ENCODE peak calls at places on chromosomes 1 and 21, in six cellular contexts. One of them, this sample, is unnamed.

GRCh38 chr1:167490765-167491164 is 27.6 kb downstream of the CD247 start:
- DNase-seq in NCI-H1105 treated with DMSO at 0.1 percent for 48 hours: no peak
- DNase-seq in CD8-positive, alpha-beta T cell: no peak
- DNase-seq in frontal cortex: no peak
- DNase-seq in uterus: no peak
- DNase-seq in T-helper 2 cell treated with Interferon-gamma antibody and Interleukin-4, amounts not matched to agents 5 μg/mL and 100 μg/mL, for 36 hours: no peak
- DNase-seq in this sample: no peak

GRCh38 chr1:5342172-5342571 is 650.1 kb downstream of the NPHP4 start:
- DNase-seq in CD8-positive, alpha-beta T cell: no peak
- DNase-seq in uterus: no peak
- DNase-seq in NCI-H1105 treated with DMSO at 0.1 percent for 48 hours: no peak
- DNase-seq in T-helper 2 cell treated with Interferon-gamma antibody and Interleukin-4, amounts not matched to agents 5 μg/mL and 100 μg/mL, for 36 hours: no peak
- DNase-seq in frontal cortex: no peak
- DNase-seq in this sample: no peak

GRCh38 chr1:66764994-66765578 is 12.8 kb downstream of the DYNLT5 start:
- DNase-seq in frontal cortex: peak
- DNase-seq in NCI-H1105 treated with DMSO at 0.1 percent for 48 hours: peak
- DNase-seq in CD8-positive, alpha-beta T cell: peak
- DNase-seq in uterus: peak
- DNase-seq in T-helper 2 cell treated with Interferon-gamma antibody and Interleukin-4, amounts not matched to agents 5 μg/mL and 100 μg/mL, for 36 hours: no peak
- DNase-seq in this sample: peak

GRCh38 chr1:52142220-52143153 is 598 bp downstream of the ZFYVE9 start:
- DNase-seq in CD8-positive, alpha-beta T cell: peak
- DNase-seq in uterus: peak
- DNase-seq in frontal cortex: peak
- DNase-seq in NCI-H1105 treated with DMSO at 0.1 percent for 48 hours: peak
- DNase-seq in T-helper 2 cell treated with Interferon-gamma antibody and Interleukin-4, amounts not matched to agents 5 μg/mL and 100 μg/mL, for 36 hours: no peak
- DNase-seq in this sample: peak

GRCh38 chr1:47859092-47859743 is 138.0 kb downstream of the TRABD2B start:
- DNase-seq in T-helper 2 cell treated with Interferon-gamma antibody and Interleukin-4, amounts not matched to agents 5 μg/mL and 100 μg/mL, for 36 hours: no peak
- DNase-seq in frontal cortex: no peak
- DNase-seq in NCI-H1105 treated with DMSO at 0.1 percent for 48 hours: no peak
- DNase-seq in uterus: no peak
- DNase-seq in CD8-positive, alpha-beta T cell: no peak
- DNase-seq in this sample: no peak

GRCh38 chr21:40841524-40842196 is 5.3 kb downstream of the DSCAM start:
- DNase-seq in frontal cortex: peak
- DNase-seq in T-helper 2 cell treated with Interferon-gamma antibody and Interleukin-4, amounts not matched to agents 5 μg/mL and 100 μg/mL, for 36 hours: no peak
- DNase-seq in CD8-positive, alpha-beta T cell: no peak
- DNase-seq in NCI-H1105 treated with DMSO at 0.1 percent for 48 hours: peak
- DNase-seq in uterus: no peak
- DNase-seq in this sample: peak

GRCh38 chr1:11847667-11848445 is at the start of gene NPPA:
- DNase-seq in NCI-H1105 treated with DMSO at 0.1 percent for 48 hours: peak
- DNase-seq in CD8-positive, alpha-beta T cell: no peak
- DNase-seq in T-helper 2 cell treated with Interferon-gamma antibody and Interleukin-4, amounts not matched to agents 5 μg/mL and 100 μg/mL, for 36 hours: no peak
- DNase-seq in uterus: no peak
- DNase-seq in frontal cortex: peak
- DNase-seq in this sample: no peak

GRCh38 chr21:46028547-46029200 is 47.1 kb downstream of the COL6A1 start:
- DNase-seq in T-helper 2 cell treated with Interferon-gamma antibody and Interleukin-4, amounts not matched to agents 5 μg/mL and 100 μg/mL, for 36 hours: no peak
- DNase-seq in uterus: peak
- DNase-seq in frontal cortex: no peak
- DNase-seq in NCI-H1105 treated with DMSO at 0.1 percent for 48 hours: no peak
- DNase-seq in CD8-positive, alpha-beta T cell: no peak
- DNase-seq in this sample: no peak

GRCh38 chr1:25048728-25049127 is 118.7 kb upstream of the RUNX3 start:
- DNase-seq in uterus: no peak
- DNase-seq in frontal cortex: no peak
- DNase-seq in CD8-positive, alpha-beta T cell: no peak
- DNase-seq in T-helper 2 cell treated with Interferon-gamma antibody and Interleukin-4, amounts not matched to agents 5 μg/mL and 100 μg/mL, for 36 hours: no peak
- DNase-seq in NCI-H1105 treated with DMSO at 0.1 percent for 48 hours: no peak
- DNase-seq in this sample: no peak

GRCh38 chr1:7334475-7335035 is 436.5 kb upstream of the VAMP3 start:
- DNase-seq in T-helper 2 cell treated with Interferon-gamma antibody and Interleukin-4, amounts not matched to agents 5 μg/mL and 100 μg/mL, for 36 hours: no peak
- DNase-seq in NCI-H1105 treated with DMSO at 0.1 percent for 48 hours: peak
- DNase-seq in frontal cortex: peak
- DNase-seq in CD8-positive, alpha-beta T cell: no peak
- DNase-seq in uterus: no peak
- DNase-seq in this sample: no peak

GRCh38 chr1:153543738-153544135 is 1.9 kb downstream of the S100A4 start:
- DNase-seq in NCI-H1105 treated with DMSO at 0.1 percent for 48 hours: no peak
- DNase-seq in T-helper 2 cell treated with Interferon-gamma antibody and Interleukin-4, amounts not matched to agents 5 μg/mL and 100 μg/mL, for 36 hours: no peak
- DNase-seq in CD8-positive, alpha-beta T cell: no peak
- DNase-seq in frontal cortex: no peak
- DNase-seq in uterus: no peak
- DNase-seq in this sample: no peak

GRCh38 chr1:3440282-3440681 is 14.2 kb upstream of the ARHGEF16 start:
- DNase-seq in CD8-positive, alpha-beta T cell: no peak
- DNase-seq in frontal cortex: no peak
- DNase-seq in T-helper 2 cell treated with Interferon-gamma antibody and Interleukin-4, amounts not matched to agents 5 μg/mL and 100 μg/mL, for 36 hours: no peak
- DNase-seq in NCI-H1105 treated with DMSO at 0.1 percent for 48 hours: no peak
- DNase-seq in uterus: no peak
- DNase-seq in this sample: no peak

GRCh38 chr1:47644216-47644581 is 206.4 kb downstream of the FOXD2 start:
- DNase-seq in frontal cortex: no peak
- DNase-seq in NCI-H1105 treated with DMSO at 0.1 percent for 48 hours: no peak
- DNase-seq in CD8-positive, alpha-beta T cell: no peak
- DNase-seq in T-helper 2 cell treated with Interferon-gamma antibody and Interleukin-4, amounts not matched to agents 5 μg/mL and 100 μg/mL, for 36 hours: no peak
- DNase-seq in uterus: no peak
- DNase-seq in this sample: no peak